ENCODE peak calls at places on chromosomes 1 and 21, in eight cellular contexts. T is activated gamma-delta T cell, U is COLO829, K is neural crest cell, X is GM10248, L is iris pigment epithelial cell, A is A172, Y is ureter. G is an unnamed sample.

GRCh38 chr21:45290948-45291612 is 3.4 kb upstream of the POFUT2 start:
- DNase-seq in T (no peak), U (no peak), K (no peak), X (no peak), L (no peak), A (peak), Y (peak), G (no peak)

GRCh38 chr1:166975361-166976129 is at the start of gene ILDR2:
- DNase-seq in T (peak), U (no peak), K (peak), X (peak), L (peak), A (peak), Y (peak), G (peak)

GRCh38 chr21:44710294-44710665 is 1.1 kb downstream of the TSPEAR start:
- DNase-seq in T (no peak), U (no peak), K (no peak), X (no peak), L (no peak), A (no peak), Y (peak), G (no peak)

GRCh38 chr1:35499652-35500176 is 57.5 kb downstream of the KIAA0319L start:
- DNase-seq in T (no peak), U (no peak), K (no peak), X (no peak), L (no peak), A (no peak), Y (no peak), G (no peak)

GRCh38 chr1:67570473-67571143 is 114.4 kb upstream of the GADD45A start:
- DNase-seq in T (no peak), U (no peak), K (no peak), X (no peak), L (peak), A (peak), Y (no peak), G (peak)

GRCh38 chr1:220974431-220974830 is 95.2 kb downstream of the HLX start:
- DNase-seq in T (no peak), U (no peak), K (no peak), X (no peak), L (no peak), A (no peak), Y (no peak), G (no peak)

GRCh38 chr1:228166170-228166936 is 749 bp downstream of the IBA57 start:
- DNase-seq in T (no peak), U (no peak), K (peak), X (peak), L (peak), A (peak), Y (peak), G (peak)

GRCh38 chr1:232905324-232906034 is 44.9 kb upstream of the NTPCR start:
- DNase-seq in T (no peak), U (no peak), K (no peak), X (no peak), L (peak), A (no peak), Y (no peak), G (no peak)

GRCh38 chr1:99570486-99571089 is 75.3 kb upstream of the PALMD start:
- DNase-seq in T (no peak), U (no peak), K (no peak), X (no peak), L (no peak), A (peak), Y (no peak), G (no peak)

GRCh38 chr21:38352536-38353219 is 95.9 kb downstream of the KCNJ15 start:
- DNase-seq in T (no peak), U (peak), K (peak), X (peak), L (peak), A (peak), Y (peak), G (peak)

GRCh38 chr1:226778657-226779058 is 39.6 kb upstream of the ITPKB start:
- DNase-seq in T (no peak), U (peak), K (no peak), X (no peak), L (peak), A (peak), Y (no peak), G (no peak)

GRCh38 chr1:100581096-100581705 is 43.3 kb downstream of the GPR88 start:
- DNase-seq in T (no peak), U (no peak), K (no peak), X (no peak), L (no peak), A (no peak), Y (no peak), G (no peak)

GRCh38 chr21:45276620-45277019 is 11.1 kb downstream of the POFUT2 start:
- DNase-seq in T (no peak), U (no peak), K (no peak), X (no peak), L (no peak), A (no peak), Y (peak), G (no peak)

GRCh38 chr1:2271134-2271785 is 43.1 kb downstream of the SKI start:
- DNase-seq in T (no peak), U (no peak), K (peak), X (no peak), L (no peak), A (no peak), Y (no peak), G (no peak)

GRCh38 chr1:33099290-33100118 is 18.6 kb downstream of the AZIN2 start:
- DNase-seq in T (peak), U (peak), K (no peak), X (no peak), L (peak), A (peak), Y (peak), G (peak)

GRCh38 chr1:77533660-77534295 is 148.7 kb downstream of the ZZZ3 start:
- DNase-seq in T (no peak), U (peak), K (peak), X (peak), L (peak), A (no peak), Y (peak), G (peak)

GRCh38 chr1:37317870-37318431 is 156.4 kb upstream of the ZC3H12A start:
- DNase-seq in T (no peak), U (no peak), K (no peak), X (no peak), L (no peak), A (no peak), Y (no peak), G (no peak)

GRCh38 chr1:233719626-233720334 is 105.9 kb downstream of the KCNK1 start:
- DNase-seq in T (no peak), U (no peak), K (no peak), X (no peak), L (no peak), A (no peak), Y (no peak), G (no peak)

GRCh38 chr1:201890223-201890622 is 1.5 kb downstream of the SHISA4 start:
- DNase-seq in T (no peak), U (no peak), K (no peak), X (no peak), L (no peak), A (no peak), Y (no peak), G (no peak)

GRCh38 chr1:53326598-53327182 is 1.2 kb downstream of the LRP8 start:
- DNase-seq in T (peak), U (no peak), K (no peak), X (no peak), L (peak), A (no peak), Y (no peak), G (peak)

GRCh38 chr1:98991127-98992003 is 13.3 kb downstream of the PLPPR5 start:
- DNase-seq in T (no peak), U (peak), K (no peak), X (no peak), L (peak), A (peak), Y (no peak), G (peak)

GRCh38 chr1:101996830-101997485 is at the start of gene OLFM3:
- DNase-seq in T (no peak), U (peak), K (peak), X (peak), L (peak), A (peak), Y (no peak), G (peak)

GRCh38 chr1:176701151-176701866 is 238.3 kb downstream of the PAPPA2 start:
- DNase-seq in T (no peak), U (no peak), K (no peak), X (no peak), L (no peak), A (no peak), Y (no peak), G (no peak)

GRCh38 chr1:90147093-90147492 is 152.2 kb downstream of the ZNF326 start:
- DNase-seq in T (no peak), U (no peak), K (no peak), X (no peak), L (no peak), A (no peak), Y (no peak), G (no peak)